ENCODE peak calls at places on chromosome 4, in six cellular contexts. One of them, this sample, is unnamed.

GRCh38 chr4:78749972-78750727 is 26.0 kb upstream of the BMP2K start:
- DNase-seq in neural progenitor cell: no peak
- DNase-seq in fibroblast of lung: no peak
- DNase-seq in pancreas: no peak
- DNase-seq in right cardiac atrium: no peak
- DNase-seq in Panc1: no peak
- DNase-seq in this sample: no peak

GRCh38 chr4:1873291-1873690 is 2.1 kb downstream of the NSD2 start:
- DNase-seq in right cardiac atrium: no peak
- DNase-seq in Panc1: no peak
- DNase-seq in neural progenitor cell: peak; percentile 42
- DNase-seq in pancreas: no peak
- DNase-seq in fibroblast of lung: no peak
- DNase-seq in this sample: no peak

GRCh38 chr4:96916731-96917130 is 1076.8 kb downstream of the PDHA2 start:
- DNase-seq in right cardiac atrium: no peak
- DNase-seq in fibroblast of lung: no peak
- DNase-seq in neural progenitor cell: peak; percentile 61
- DNase-seq in pancreas: no peak
- DNase-seq in Panc1: no peak
- DNase-seq in this sample: no peak

GRCh38 chr4:141238196-141238595 is 17.5 kb downstream of the ZNF330 start:
- DNase-seq in neural progenitor cell: no peak
- DNase-seq in Panc1: no peak
- DNase-seq in pancreas: no peak
- DNase-seq in right cardiac atrium: no peak
- DNase-seq in fibroblast of lung: no peak
- DNase-seq in this sample: no peak

GRCh38 chr4:139951051-139951450 is 202.9 kb downstream of the MAML3 start:
- DNase-seq in right cardiac atrium: no peak
- DNase-seq in neural progenitor cell: no peak
- DNase-seq in pancreas: no peak
- DNase-seq in fibroblast of lung: no peak
- DNase-seq in Panc1: no peak
- DNase-seq in this sample: no peak

GRCh38 chr4:60432911-60433310 is 767.2 kb upstream of the ADGRL3 start:
- DNase-seq in neural progenitor cell: no peak
- DNase-seq in fibroblast of lung: no peak
- DNase-seq in Panc1: no peak
- DNase-seq in right cardiac atrium: no peak
- DNase-seq in pancreas: no peak
- DNase-seq in this sample: no peak

GRCh38 chr4:169283114-169283509 is 12.4 kb upstream of the SH3RF1 start:
- DNase-seq in neural progenitor cell: no peak
- DNase-seq in Panc1: peak; percentile 80
- DNase-seq in fibroblast of lung: peak; percentile 86
- DNase-seq in pancreas: no peak
- DNase-seq in right cardiac atrium: no peak
- DNase-seq in this sample: peak; percentile 70

GRCh38 chr4:186485621-186486062 is 69.7 kb downstream of the MTNR1A start:
- DNase-seq in pancreas: no peak
- DNase-seq in right cardiac atrium: peak; percentile 59
- DNase-seq in fibroblast of lung: peak; percentile 15
- DNase-seq in Panc1: no peak
- DNase-seq in neural progenitor cell: peak; percentile 21
- DNase-seq in this sample: peak; percentile 4

GRCh38 chr4:169724251-169724650 is 33.5 kb downstream of the HPF1 start:
- DNase-seq in Panc1: no peak
- DNase-seq in neural progenitor cell: peak; percentile 15
- DNase-seq in pancreas: no peak
- DNase-seq in right cardiac atrium: no peak
- DNase-seq in fibroblast of lung: peak; percentile 11
- DNase-seq in this sample: no peak

GRCh38 chr4:25258980-25259578 is 25.2 kb downstream of the PI4K2B start:
- DNase-seq in neural progenitor cell: no peak
- DNase-seq in pancreas: no peak
- DNase-seq in fibroblast of lung: no peak
- DNase-seq in right cardiac atrium: no peak
- DNase-seq in Panc1: no peak
- DNase-seq in this sample: no peak

GRCh38 chr4:169228076-169228475 is 42.7 kb downstream of the SH3RF1 start:
- DNase-seq in right cardiac atrium: no peak
- DNase-seq in fibroblast of lung: no peak
- DNase-seq in pancreas: no peak
- DNase-seq in Panc1: no peak
- DNase-seq in neural progenitor cell: no peak
- DNase-seq in this sample: no peak

GRCh38 chr4:137901114-137901513 is 341.0 kb downstream of the SLC7A11 start:
- DNase-seq in neural progenitor cell: no peak
- DNase-seq in pancreas: no peak
- DNase-seq in fibroblast of lung: no peak
- DNase-seq in right cardiac atrium: no peak
- DNase-seq in Panc1: no peak
- DNase-seq in this sample: no peak

GRCh38 chr4:113406723-113407016 is 354.9 kb downstream of the CAMK2D start:
- DNase-seq in right cardiac atrium: no peak
- DNase-seq in Panc1: no peak
- DNase-seq in pancreas: no peak
- DNase-seq in neural progenitor cell: no peak
- DNase-seq in fibroblast of lung: no peak
- DNase-seq in this sample: no peak

GRCh38 chr4:186037692-186038658 is 31.0 kb upstream of the TLR3 start:
- DNase-seq in pancreas: no peak
- DNase-seq in fibroblast of lung: peak; percentile 85
- DNase-seq in right cardiac atrium: no peak
- DNase-seq in neural progenitor cell: peak; percentile 72
- DNase-seq in Panc1: peak; percentile 51
- DNase-seq in this sample: peak; percentile 23

GRCh38 chr4:160180206-160180605 is 1077.3 kb downstream of the RAPGEF2 start:
- DNase-seq in fibroblast of lung: no peak
- DNase-seq in Panc1: no peak
- DNase-seq in right cardiac atrium: no peak
- DNase-seq in neural progenitor cell: no peak
- DNase-seq in pancreas: no peak
- DNase-seq in this sample: peak; percentile 51

GRCh38 chr4:176340871-176341685 is 21.3 kb downstream of the SPCS3 start:
- DNase-seq in neural progenitor cell: peak; percentile 55
- DNase-seq in Panc1: no peak
- DNase-seq in pancreas: no peak
- DNase-seq in right cardiac atrium: no peak
- DNase-seq in fibroblast of lung: peak; percentile 80
- DNase-seq in this sample: no peak

GRCh38 chr4:182916483-182917181 is 554 bp downstream of the DCTD start:
- DNase-seq in neural progenitor cell: no peak
- DNase-seq in right cardiac atrium: peak; percentile 81
- DNase-seq in Panc1: no peak
- DNase-seq in fibroblast of lung: peak; percentile 70
- DNase-seq in pancreas: peak; percentile 64
- DNase-seq in this sample: peak; percentile 69

GRCh38 chr4:137432431-137432830 is 99.9 kb downstream of the PCDH18 start:
- DNase-seq in pancreas: no peak
- DNase-seq in Panc1: no peak
- DNase-seq in fibroblast of lung: peak; percentile 7
- DNase-seq in neural progenitor cell: no peak
- DNase-seq in right cardiac atrium: no peak
- DNase-seq in this sample: no peak

GRCh38 chr4:126051709-126052424 is 737.1 kb downstream of the FAT4 start:
- DNase-seq in fibroblast of lung: peak; percentile 95
- DNase-seq in pancreas: no peak
- DNase-seq in Panc1: no peak
- DNase-seq in neural progenitor cell: no peak
- DNase-seq in right cardiac atrium: no peak
- DNase-seq in this sample: peak; percentile 61

GRCh38 chr4:876780-877179 is 50.9 kb upstream of the CPLX1 start:
- DNase-seq in fibroblast of lung: no peak
- DNase-seq in right cardiac atrium: no peak
- DNase-seq in pancreas: no peak
- DNase-seq in neural progenitor cell: peak; percentile 45
- DNase-seq in Panc1: no peak
- DNase-seq in this sample: no peak

GRCh38 chr4:4541040-4541631 is 712 bp downstream of the STX18 start:
- DNase-seq in neural progenitor cell: no peak
- DNase-seq in fibroblast of lung: peak; percentile 58
- DNase-seq in pancreas: no peak
- DNase-seq in right cardiac atrium: no peak
- DNase-seq in Panc1: no peak
- DNase-seq in this sample: no peak

GRCh38 chr4:56240554-56241190 is 146.6 kb downstream of the AASDH start:
- DNase-seq in neural progenitor cell: no peak
- DNase-seq in pancreas: no peak
- DNase-seq in fibroblast of lung: no peak
- DNase-seq in right cardiac atrium: no peak
- DNase-seq in Panc1: no peak
- DNase-seq in this sample: no peak

GRCh38 chr4:78481180-78481579 is 70.4 kb upstream of the ANXA3 start:
- DNase-seq in pancreas: no peak
- DNase-seq in fibroblast of lung: peak; percentile 58
- DNase-seq in Panc1: no peak
- DNase-seq in neural progenitor cell: no peak
- DNase-seq in right cardiac atrium: no peak
- DNase-seq in this sample: no peak

GRCh38 chr4:98838977-98839618 is 89.8 kb downstream of the EIF4E start:
- DNase-seq in pancreas: no peak
- DNase-seq in fibroblast of lung: peak; percentile 45
- DNase-seq in right cardiac atrium: no peak
- DNase-seq in neural progenitor cell: no peak
- DNase-seq in Panc1: no peak
- DNase-seq in this sample: peak; percentile 40

GRCh38 chr4:182925298-182925738 is 8.1 kb upstream of the DCTD start:
- DNase-seq in Panc1: peak; percentile 54
- DNase-seq in right cardiac atrium: peak; percentile 76
- DNase-seq in pancreas: peak; percentile 72
- DNase-seq in fibroblast of lung: peak; percentile 84
- DNase-seq in neural progenitor cell: peak; percentile 83
- DNase-seq in this sample: peak; percentile 48

GRCh38 chr4:93373893-93374860 is 454.4 kb upstream of the ATOH1 start:
- DNase-seq in Panc1: no peak
- DNase-seq in right cardiac atrium: no peak
- DNase-seq in neural progenitor cell: no peak
- DNase-seq in pancreas: no peak
- DNase-seq in fibroblast of lung: peak; percentile 12
- DNase-seq in this sample: no peak

DNA sequence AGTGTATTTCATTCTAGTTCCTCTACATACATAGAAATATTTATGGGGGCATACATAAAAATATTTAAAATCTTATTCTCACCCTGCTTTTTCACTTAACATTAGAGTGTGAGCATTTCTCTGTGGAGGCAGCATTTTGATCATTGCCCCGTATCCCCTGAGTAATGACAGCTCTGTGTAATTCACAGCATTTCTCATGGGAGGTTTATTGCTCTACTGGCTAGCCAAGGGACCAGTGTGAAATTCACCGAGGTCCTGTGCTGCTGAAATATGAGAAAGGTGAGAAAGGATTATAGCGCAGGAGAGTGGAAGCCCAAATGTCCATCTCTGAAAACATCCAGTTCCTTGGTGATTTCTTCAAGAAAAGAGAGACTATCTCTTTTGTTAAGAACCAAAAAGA is 22.9 kb downstream of the PDGFC start:
- DNase-seq in fibroblast of lung: no peak
- DNase-seq in Panc1: no peak
- DNase-seq in right cardiac atrium: no peak
- DNase-seq in pancreas: no peak
- DNase-seq in neural progenitor cell: no peak
- DNase-seq in this sample: no peak
- H3K4me3 ChIP-seq in fibroblast of lung: no peak overlapping the region
- H3K4me3 ChIP-seq in Panc1: no peak overlapping the region
- H3K4me3 ChIP-seq in right cardiac atrium: no peak overlapping the region
- H3K4me3 ChIP-seq in pancreas: no peak overlapping the region
- H3K4me3 ChIP-seq in neural progenitor cell: no peak overlapping the region
- H3K4me3 ChIP-seq in this sample: no peak overlapping the region

DNA sequence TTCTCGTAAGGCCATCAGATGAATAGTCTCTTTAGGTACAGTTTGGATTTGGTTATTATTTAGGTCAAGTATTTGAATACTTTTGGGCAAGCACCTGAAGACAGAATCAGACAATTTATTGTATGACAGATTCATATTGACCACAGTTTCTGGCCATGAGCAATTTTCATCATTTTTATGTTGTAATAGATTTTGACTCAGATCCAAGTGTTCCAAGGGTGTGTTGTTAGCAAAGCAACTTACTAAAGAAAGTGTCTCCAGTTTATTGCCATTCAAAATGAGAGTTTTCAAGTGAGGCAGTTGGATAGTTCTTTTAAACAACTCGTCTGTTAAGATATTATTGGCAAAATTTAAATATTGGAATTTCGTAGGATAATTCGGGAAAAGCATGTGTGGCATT is 8.6 kb downstream of the TLR10 start:
- DNase-seq in fibroblast of lung: peak; percentile 58
- DNase-seq in right cardiac atrium: no peak
- DNase-seq in pancreas: no peak
- DNase-seq in Panc1: no peak
- DNase-seq in neural progenitor cell: no peak
- DNase-seq in this sample: no peak
- H3K9me3 ChIP-seq in fibroblast of lung: no peaks in the 10 kb centered on the region
- H3K9me3 ChIP-seq in right cardiac atrium: no peaks in the 10 kb centered on the region
- H3K9me3 ChIP-seq in pancreas: no peaks in the 10 kb centered on the region
- H3K9me3 ChIP-seq in Panc1: no peaks in the 10 kb centered on the region
- H3K9me3 ChIP-seq in neural progenitor cell: no peaks in the 10 kb centered on the region
- H3K9me3 ChIP-seq in this sample: no peaks in the 10 kb centered on the region

DNA sequence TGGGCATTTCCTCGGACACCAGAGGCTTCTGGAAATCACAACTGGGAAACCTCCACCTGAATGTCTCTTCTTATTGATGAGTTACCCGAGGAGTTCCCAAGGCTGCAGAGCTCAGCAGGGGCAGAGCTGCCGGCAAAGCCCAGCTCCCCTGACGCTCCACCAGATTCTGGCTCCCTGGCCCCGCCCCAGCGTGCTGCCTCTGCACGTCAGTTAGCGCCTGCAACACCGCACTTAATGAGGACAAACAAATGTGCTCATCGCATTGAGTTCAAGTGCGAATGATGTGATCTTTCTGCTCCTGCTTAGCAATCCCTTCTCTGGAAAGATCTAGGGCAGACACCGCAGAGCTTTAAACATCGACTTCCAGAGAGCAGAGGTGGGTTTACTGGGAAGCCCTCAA is 55.5 kb upstream of the FBXW7 start:
- DNase-seq in pancreas: peak; percentile 31
- DNase-seq in right cardiac atrium: peak; percentile 81
- DNase-seq in Panc1: no peak
- DNase-seq in neural progenitor cell: peak; percentile 74
- DNase-seq in fibroblast of lung: peak; percentile 65
- DNase-seq in this sample: peak; percentile 44
- H3K4me3 ChIP-seq in pancreas: no peak overlapping the region
- H3K4me3 ChIP-seq in right cardiac atrium: peak overlapping the region; percentile 4
- H3K4me3 ChIP-seq in Panc1: no peak overlapping the region
- H3K4me3 ChIP-seq in neural progenitor cell: peak overlapping the region; percentile 28
- H3K4me3 ChIP-seq in fibroblast of lung: peak overlapping the region; percentile 31
- H3K4me3 ChIP-seq in this sample: peak overlapping the region; percentile 4

GRCh38 chr4:11183358-11183745 is 245.3 kb downstream of the HS3ST1 start:
- DNase-seq in neural progenitor cell: no peak
- DNase-seq in right cardiac atrium: no peak
- DNase-seq in fibroblast of lung: peak; percentile 3
- DNase-seq in Panc1: no peak
- DNase-seq in pancreas: no peak
- DNase-seq in this sample: peak; percentile 67

GRCh38 chr4:11182031-11182430 is 246.7 kb downstream of the HS3ST1 start:
- DNase-seq in neural progenitor cell: no peak
- DNase-seq in pancreas: no peak
- DNase-seq in right cardiac atrium: no peak
- DNase-seq in fibroblast of lung: no peak
- DNase-seq in Panc1: no peak
- DNase-seq in this sample: no peak

GRCh38 chr4:11178433-11178832 is 250.3 kb downstream of the HS3ST1 start:
- DNase-seq in fibroblast of lung: no peak
- DNase-seq in right cardiac atrium: no peak
- DNase-seq in pancreas: no peak
- DNase-seq in neural progenitor cell: no peak
- DNase-seq in Panc1: no peak
- DNase-seq in this sample: no peak

GRCh38 chr4:11182586-11183357 is 245.9 kb downstream of the HS3ST1 start:
- DNase-seq in right cardiac atrium: no peak
- DNase-seq in pancreas: no peak
- DNase-seq in fibroblast of lung: peak; percentile 17
- DNase-seq in Panc1: no peak
- DNase-seq in neural progenitor cell: no peak
- DNase-seq in this sample: peak; percentile 76
- H3K9me3 ChIP-seq in right cardiac atrium: no peaks in the 10 kb centered on the region
- H3K9me3 ChIP-seq in pancreas: no peaks in the 10 kb centered on the region
- H3K9me3 ChIP-seq in fibroblast of lung: no peaks in the 10 kb centered on the region
- H3K9me3 ChIP-seq in Panc1: no peaks in the 10 kb centered on the region
- H3K9me3 ChIP-seq in neural progenitor cell: no peaks in the 10 kb centered on the region
- H3K9me3 ChIP-seq in this sample: no peaks in the 10 kb centered on the region

This sample was measured in MG63.